ENCODE peak calls at places on chromosomes 11 and 22, in eight cellular contexts. D is midbrain; B is stimulated activated CD8-positive, alpha-beta memory T cell treated with anti-CD3 and anti-CD28 coated beads, Interleukin-12 subunit alpha, Interleukin-12 subunit beta, amount 100 ng/mL, for 1 hour; Z is dorsolateral prefrontal cortex; A is NCI-H774; L is brain microvascular endothelial cell; F is right lobe of liver; E is body of pancreas. H is an unnamed sample.

GRCh38 chr11:91703042-91703441 is 521.6 kb upstream of the FAT3 start:
- DNase-seq in D (no peak), Z (no peak), B (no peak), F (no peak), A (no peak), L (no peak), E (no peak), H (no peak)

GRCh38 chr22:46542011-46542985 is 4.9 kb upstream of the CELSR1 start:
- DNase-seq in Z (peak; percentile 67), F (peak; percentile 84), A (no peak), L (peak; percentile 47), D (peak; percentile 60), B (peak; percentile 41), E (peak; percentile 81), H (peak; percentile 67)

GRCh38 chr11:63535734-63536133 is 874 bp upstream of the PLAAT4 start:
- DNase-seq in F (no peak), D (no peak), A (no peak), E (no peak), L (no peak), B (no peak), Z (no peak), H (no peak)

GRCh38 chr11:131985769-131986393 is 615.5 kb downstream of the NTM start:
- DNase-seq in E (no peak), D (no peak), A (no peak), Z (no peak), F (no peak), B (no peak), L (no peak), H (no peak)

GRCh38 chr22:46004105-46004866 is 27.3 kb upstream of the WNT7B start:
- DNase-seq in B (peak; percentile 26), L (no peak), A (no peak), Z (no peak), D (no peak), F (peak; percentile 52), E (no peak), H (no peak)

GRCh38 chr11:112656772-112657428 is 304.3 kb upstream of the NCAM1 start:
- DNase-seq in F (no peak), D (no peak), L (peak; percentile 73), B (no peak), Z (no peak), E (no peak), A (no peak), H (no peak)

GRCh38 chr11:46315783-46316563 is 31.3 kb upstream of the DGKZ start:
- DNase-seq in L (no peak), E (peak; percentile 91), Z (no peak), A (no peak), D (no peak), B (no peak), F (no peak), H (no peak)

GRCh38 chr11:36385121-36385530 is 89.0 kb downstream of the PRR5L start:
- DNase-seq in B (no peak), E (no peak), A (no peak), Z (no peak), F (no peak), D (no peak), L (no peak), H (no peak)

GRCh38 chr11:12692238-12693074 is 18.2 kb downstream of the TEAD1 start:
- DNase-seq in F (peak; percentile 93), B (no peak), D (peak; percentile 74), L (peak; percentile 90), A (peak; percentile 30), E (peak; percentile 97), Z (peak; percentile 47), H (peak; percentile 68)

GRCh38 chr11:36793542-36793926 is 195.5 kb upstream of the RAG2 start:
- DNase-seq in Z (no peak), F (no peak), L (no peak), E (peak; percentile 5), D (no peak), A (no peak), B (no peak), H (no peak)

H was measured in SHP77 treated with DMSO at 0.1 percent for 48 hours.